ENCODE peak calls at places on chromosomes 1 and 21, in eight cellular contexts. L is PC-9, U is WERI-Rb-1, T is cardiac fibroblast, W is fibroblast of mammary gland, N is HFF-Myc, B is AG09309, D is AG10803. E is an unnamed sample.

GRCh38 chr1:45954401-45954847 is 151.0 kb downstream of the MAST2 start:
- DNase-seq in N (peak), U (no peak), W (peak), D (peak), T (peak), B (no peak), L (peak), E (peak)

GRCh38 chr1:226548281-226549093 is at the start of gene STUM:
- DNase-seq in N (no peak), T (no peak), D (peak), W (no peak), B (no peak), L (no peak), U (no peak), E (peak)

GRCh38 chr21:42122808-42123207 is 51.7 kb downstream of the UMODL1 start:
- DNase-seq in D (no peak), L (no peak), U (no peak), N (no peak), W (no peak), B (no peak), T (no peak), E (no peak)

GRCh38 chr1:70084314-70084915 is 121.0 kb downstream of the LRRC40 start:
- DNase-seq in U (no peak), W (peak), N (no peak), D (peak), T (peak), L (no peak), B (no peak), E (peak)

GRCh38 chr1:82838066-82838465 is 1037.3 kb downstream of the ADGRL2 start:
- DNase-seq in D (peak), N (peak), U (no peak), W (peak), T (peak), L (no peak), B (no peak), E (peak)

GRCh38 chr1:229619614-229620013 is 6.3 kb downstream of the TAF5L start:
- DNase-seq in L (no peak), T (no peak), N (no peak), W (no peak), B (no peak), U (no peak), D (no peak), E (no peak)

GRCh38 chr1:115123116-115123515 is 33.8 kb upstream of the TSPAN2 start:
- DNase-seq in N (no peak), B (no peak), T (no peak), D (no peak), U (no peak), W (no peak), L (no peak), E (no peak)

GRCh38 chr1:33276573-33277298 is 20.4 kb downstream of the ZNF362 start:
- DNase-seq in U (no peak), W (no peak), L (no peak), D (no peak), N (no peak), T (no peak), B (no peak), E (no peak)

GRCh38 chr1:35079003-35079930 is at the start of gene ZMYM1:
- DNase-seq in T (peak), W (peak), N (peak), L (peak), D (peak), U (peak), B (peak), E (peak)

GRCh38 chr1:2848006-2848670 is 46.6 kb upstream of the TTC34 start:
- DNase-seq in D (no peak), W (no peak), T (no peak), U (no peak), L (no peak), N (no peak), B (no peak), E (no peak)

GRCh38 chr1:89472253-89472652 is 52.4 kb upstream of the LRRC8B start:
- DNase-seq in B (no peak), L (no peak), U (no peak), N (no peak), D (no peak), T (no peak), W (no peak), E (no peak)

GRCh38 chr1:25700626-25701025 is 84.0 kb downstream of the MAN1C1 start:
- DNase-seq in W (no peak), B (no peak), D (no peak), T (no peak), U (peak), N (no peak), L (no peak), E (no peak)

GRCh38 chr1:26358411-26359384 is 4.8 kb upstream of the CRYBG2 start:
- DNase-seq in U (no peak), T (no peak), W (no peak), D (no peak), B (no peak), L (peak), N (no peak), E (no peak)

GRCh38 chr1:195939844-195940243 is 668.4 kb downstream of the KCNT2 start:
- DNase-seq in N (no peak), L (no peak), U (no peak), W (no peak), T (peak), D (no peak), B (no peak), E (peak)

GRCh38 chr1:119226880-119227279 is 86.4 kb upstream of the WARS2 start:
- DNase-seq in T (peak), B (no peak), U (no peak), L (no peak), W (peak), D (no peak), N (no peak), E (peak)

GRCh38 chr1:53408013-53408754 is 51.0 kb upstream of the DMRTB1 start:
- DNase-seq in D (no peak), T (peak), N (no peak), B (no peak), L (no peak), U (no peak), W (peak), E (no peak)

GRCh38 chr1:21490774-21491482 is 18.3 kb upstream of the ALPL start:
- DNase-seq in D (peak), B (peak), U (peak), N (peak), L (peak), W (peak), T (peak), E (peak)

GRCh38 chr21:36132691-36133090 is 2.2 kb upstream of the CBR3 start:
- DNase-seq in T (no peak), D (no peak), W (no peak), L (no peak), N (no peak), B (no peak), U (no peak), E (no peak)

GRCh38 chr21:36134820-36135390 is at the start of gene CBR3:
- DNase-seq in L (peak), U (peak), T (peak), N (no peak), D (peak), W (peak), B (no peak), E (peak)

GRCh38 chr21:36141513-36141925 is 6.6 kb downstream of the CBR3 start:
- DNase-seq in B (no peak), D (peak), L (peak), N (peak), W (peak), U (peak), T (peak), E (peak)

GRCh38 chr21:36135391-36136094 is 664 bp downstream of the CBR3 start:
- DNase-seq in T (peak), U (peak), B (no peak), N (no peak), D (peak), W (peak), L (peak), E (peak)
- TF ChIP-seq CTCF in T (no peak), U (no peak), B (no peak), N (no peak), D (no peak), W (no peak), L (no peak), E (no peak)

GRCh38 chr21:38651570-38651969 is 153.3 kb upstream of the ERG start:
- DNase-seq in W (no peak), L (no peak), T (no peak), D (no peak), N (no peak), U (no peak), B (no peak), E (no peak)
- H3K4me3 ChIP-seq in W (no peak), L (no peak), T (no peak), D (no peak), N (no peak), U (no peak), B (no peak), E (no peak)

GRCh38 chr1:203037509-203038190 is 11.4 kb downstream of the PPFIA4 start:
- DNase-seq in N (no peak), B (no peak), L (no peak), W (no peak), T (no peak), U (peak), D (no peak), E (no peak)

GRCh38 chr1:203039609-203040517 is 13.6 kb downstream of the PPFIA4 start:
- DNase-seq in L (no peak), T (no peak), N (no peak), B (no peak), W (no peak), U (peak), D (no peak), E (no peak)

GRCh38 chr1:203038891-203039608 is 12.8 kb downstream of the PPFIA4 start:
- DNase-seq in N (no peak), L (peak), B (no peak), D (peak), U (peak), W (peak), T (peak), E (peak)

GRCh38 chr1:203036537-203036936 is 10.2 kb downstream of the PPFIA4 start:
- DNase-seq in W (no peak), B (no peak), L (no peak), N (no peak), D (no peak), U (peak), T (no peak), E (no peak)

GRCh38 chr1:203038217-203038741 is 12.0 kb downstream of the PPFIA4 start:
- DNase-seq in N (no peak), U (peak), W (peak), L (no peak), B (peak), D (peak), T (peak), E (no peak)
- TF ChIP-seq CTCF in N (no peak), U (no peak), W (no peak), L (no peak), B (peak), D (peak), T (no peak), E (no peak)

DNA sequence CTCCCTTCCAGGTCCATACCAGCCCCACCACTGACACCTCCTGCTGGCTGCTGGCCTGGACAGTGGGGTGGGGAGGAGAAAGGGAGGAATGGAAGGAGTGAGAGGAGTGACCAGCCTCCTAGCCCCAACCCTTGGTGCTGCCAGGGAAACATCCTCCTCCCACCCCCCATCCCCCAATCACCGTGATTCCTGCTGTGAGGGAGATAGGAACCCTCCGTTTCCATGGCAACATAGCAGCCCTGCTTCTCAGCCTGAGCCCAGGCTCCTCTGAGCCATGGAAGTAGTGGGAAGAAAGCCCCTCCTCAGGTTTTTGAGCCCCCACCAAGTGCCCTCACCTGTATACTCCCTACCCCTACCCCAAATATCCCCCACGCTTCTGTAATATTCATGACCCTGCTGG is 44.4 kb upstream of the SCMH1 start:
- DNase-seq in D (no peak), T (no peak), U (no peak), L (no peak), N (no peak), W (no peak), B (no peak), E (peak)
- H3K4me3 ChIP-seq in D (no peak), T (no peak), U (no peak), L (no peak), N (no peak), W (no peak), B (no peak), E (no peak)